ENCODE peak calls at places on chromosomes 4 and X, in six cellular contexts. F is gastrocnemius medialis, B is Peyer's patch, Y is left ventricle myocardium inferior, Z is body of pancreas, M is tibial artery. C is an unnamed sample.
A peak's percentile ranks its signal among the peaks of the same experiment; 100 is the strongest.

GRCh38 chr4:166432125-166432524 is 559.1 kb downstream of the TLL1 start:
- DNase-seq in F (no peak), B (no peak), Y (no peak), Z (no peak), M (no peak), C (no peak)

GRCh38 chrX:31036895-31037294 is 34.9 kb downstream of the FTHL17 start:
- DNase-seq in F (peak; percentile 7), B (no peak), Y (peak; percentile 16), Z (peak; percentile 46), M (peak; percentile 23), C (peak; percentile 58)

GRCh38 chrX:97474933-97475332 is 591.2 kb downstream of the RPA4 start:
- DNase-seq in F (no peak), B (no peak), Y (no peak), Z (no peak), M (no peak), C (no peak)

GRCh38 chrX:150508461-150509367 is 59.7 kb upstream of the MTM1 start:
- DNase-seq in F (peak; percentile 19), B (no peak), Y (peak; percentile 54), Z (peak; percentile 80), M (peak; percentile 77), C (no peak)

GRCh38 chrX:109974906-109975655 is 27.8 kb upstream of the TMEM164 start:
- DNase-seq in F (no peak), B (no peak), Y (no peak), Z (no peak), M (no peak), C (no peak)

GRCh38 chrX:74800062-74800461 is 125.2 kb downstream of the NEXMIF start:
- DNase-seq in F (no peak), B (no peak), Y (no peak), Z (no peak), M (no peak), C (no peak)

GRCh38 chrX:19659929-19660328 is 144.6 kb upstream of the MAP3K15 start:
- DNase-seq in F (no peak), B (no peak), Y (no peak), Z (no peak), M (no peak), C (peak; percentile 27)

GRCh38 chr4:139266583-139267257 is 13.3 kb downstream of the MGARP start:
- DNase-seq in F (peak; percentile 73), B (peak; percentile 85), Y (peak; percentile 76), Z (peak; percentile 34), M (peak; percentile 76), C (peak; percentile 46)

GRCh38 chr4:150315175-150315574 is 236.9 kb downstream of the DCLK2 start:
- DNase-seq in F (no peak), B (no peak), Y (no peak), Z (no peak), M (no peak), C (peak; percentile 32)

GRCh38 chrX:132292753-132293152 is 73.5 kb upstream of the RAP2C start:
- DNase-seq in F (no peak), B (no peak), Y (no peak), Z (no peak), M (no peak), C (peak; percentile 63)

GRCh38 chr4:91113130-91113706 is 986.0 kb downstream of the CCSER1 start:
- DNase-seq in F (no peak), B (no peak), Y (no peak), Z (no peak), M (no peak), C (peak; percentile 16)

GRCh38 chrX:115579786-115580294 is 18.9 kb downstream of the PLS3 start:
- DNase-seq in F (no peak), B (no peak), Y (no peak), Z (no peak), M (no peak), C (peak; percentile 77)
- H3K4me1 ChIP-seq in F (peaks cover 9% of the 10 kb centered on the region), B (no peaks in the 10 kb centered on the region), Y (peaks cover 46% of the 10 kb centered on the region), Z (peaks cover 8% of the 10 kb centered on the region), M (peaks cover 76% of the 10 kb centered on the region), C (peaks cover 37% of the 10 kb centered on the region)

GRCh38 chrX:68852046-68852445 is 23.2 kb downstream of the EFNB1 start:
- DNase-seq in F (no peak), B (no peak), Y (no peak), Z (no peak), M (no peak), C (no peak)

GRCh38 chrX:68848189-68848940 is 19.5 kb downstream of the EFNB1 start:
- DNase-seq in F (no peak), B (no peak), Y (no peak), Z (no peak), M (no peak), C (no peak)

GRCh38 chrX:68853665-68854251 is 24.9 kb downstream of the EFNB1 start:
- DNase-seq in F (no peak), B (no peak), Y (no peak), Z (no peak), M (no peak), C (no peak)

GRCh38 chrX:68847172-68847571 is 18.4 kb downstream of the EFNB1 start:
- DNase-seq in F (no peak), B (no peak), Y (no peak), Z (no peak), M (no peak), C (no peak)

GRCh38 chrX:68851082-68851481 is 22.3 kb downstream of the EFNB1 start:
- DNase-seq in F (no peak), B (no peak), Y (no peak), Z (no peak), M (no peak), C (no peak)
- H3K4me1 ChIP-seq in F (no peaks in the 10 kb centered on the region), B (no peaks in the 10 kb centered on the region), Y (no peaks in the 10 kb centered on the region), Z (no peaks in the 10 kb centered on the region), M (peaks cover 8% of the 10 kb centered on the region), C (no peaks in the 10 kb centered on the region)

GRCh38 chr4:183110244-183110643 is 11.2 kb downstream of the WWC2 start:
- DNase-seq in F (no peak), B (no peak), Y (no peak), Z (no peak), M (no peak), C (no peak)
- H3K4me1 ChIP-seq in F (no peaks in the 10 kb centered on the region), B (no peaks in the 10 kb centered on the region), Y (peaks cover 29% of the 10 kb centered on the region), Z (peaks cover 45% of the 10 kb centered on the region), M (peaks cover 27% of the 10 kb centered on the region), C (peaks cover 11% of the 10 kb centered on the region)

GRCh38 chr4:1082215-1083182 is 30.9 kb downstream of the RNF212 start:
- DNase-seq in F (peak; percentile 37), B (no peak), Y (peak; percentile 26), Z (peak; percentile 92), M (peak; percentile 72), C (peak; percentile 26)

GRCh38 chr4:1080961-1081688 is 32.2 kb downstream of the RNF212 start:
- DNase-seq in F (no peak), B (no peak), Y (no peak), Z (no peak), M (no peak), C (peak; percentile 10)

GRCh38 chr4:1079711-1080265 is 33.6 kb downstream of the RNF212 start:
- DNase-seq in F (no peak), B (no peak), Y (no peak), Z (no peak), M (no peak), C (no peak)

GRCh38 chr4:1080432-1080831 is 32.9 kb downstream of the RNF212 start:
- DNase-seq in F (no peak), B (no peak), Y (no peak), Z (no peak), M (no peak), C (no peak)

GRCh38 chr4:1081689-1082040 is 31.7 kb downstream of the RNF212 start:
- DNase-seq in F (no peak), B (no peak), Y (no peak), Z (no peak), M (no peak), C (no peak)
- H3K4me1 ChIP-seq in F (no peaks in the 10 kb centered on the region), B (no peaks in the 10 kb centered on the region), Y (no peaks in the 10 kb centered on the region), Z (peaks cover 22% of the 10 kb centered on the region), M (no peaks in the 10 kb centered on the region), C (no peaks in the 10 kb centered on the region)

GRCh38 chr4:94455081-94455480 is 3.3 kb downstream of the PDLIM5 start:
- DNase-seq in F (peak; percentile 86), B (no peak), Y (peak; percentile 58), Z (peak; percentile 81), M (peak; percentile 82), C (peak; percentile 45)
- H3K4me1 ChIP-seq in F (peaks cover 30% of the 10 kb centered on the region), B (no peaks in the 10 kb centered on the region), Y (peaks cover 85% of the 10 kb centered on the region), Z (peaks cover 49% of the 10 kb centered on the region), M (peaks cover 76% of the 10 kb centered on the region), C (peaks cover 39% of the 10 kb centered on the region)

DNA sequence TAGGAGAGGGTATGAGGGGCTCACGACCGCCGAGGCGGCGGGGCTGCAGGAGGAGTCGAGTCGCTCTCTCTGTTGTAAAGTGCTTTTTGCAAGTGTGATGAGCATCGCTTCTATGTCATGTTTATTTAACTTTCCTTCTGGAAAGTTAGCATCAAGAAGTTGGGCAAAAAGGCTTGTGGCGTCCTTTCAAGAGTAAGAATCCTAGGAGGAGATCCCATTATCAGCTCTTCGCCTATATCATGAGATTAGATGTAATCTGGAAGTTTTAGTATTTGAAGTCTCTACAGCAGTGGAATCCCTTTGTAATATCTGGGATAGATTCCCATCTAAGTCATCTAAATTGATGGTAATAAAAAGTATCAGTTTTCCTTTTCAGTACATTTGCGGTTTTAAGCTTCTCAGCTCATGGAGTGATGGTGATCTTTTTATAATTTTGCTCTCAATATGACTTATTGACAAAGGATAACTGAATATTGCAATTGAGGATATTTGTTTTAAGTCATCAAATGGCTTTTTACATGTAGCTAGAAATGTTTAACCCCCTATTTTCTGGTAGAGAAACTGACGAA is 1.7 kb downstream of the GALNT7 start:
- DNase-seq in F (no peak), B (no peak), Y (no peak), Z (no peak), M (no peak), C (peak; percentile 59)
- H3K4me1 ChIP-seq in F (peaks cover 9% of the 10 kb centered on the region), B (no peaks in the 10 kb centered on the region), Y (peaks cover 25% of the 10 kb centered on the region), Z (peaks cover 38% of the 10 kb centered on the region), M (peaks cover 23% of the 10 kb centered on the region), C (peaks cover 45% of the 10 kb centered on the region)

DNA sequence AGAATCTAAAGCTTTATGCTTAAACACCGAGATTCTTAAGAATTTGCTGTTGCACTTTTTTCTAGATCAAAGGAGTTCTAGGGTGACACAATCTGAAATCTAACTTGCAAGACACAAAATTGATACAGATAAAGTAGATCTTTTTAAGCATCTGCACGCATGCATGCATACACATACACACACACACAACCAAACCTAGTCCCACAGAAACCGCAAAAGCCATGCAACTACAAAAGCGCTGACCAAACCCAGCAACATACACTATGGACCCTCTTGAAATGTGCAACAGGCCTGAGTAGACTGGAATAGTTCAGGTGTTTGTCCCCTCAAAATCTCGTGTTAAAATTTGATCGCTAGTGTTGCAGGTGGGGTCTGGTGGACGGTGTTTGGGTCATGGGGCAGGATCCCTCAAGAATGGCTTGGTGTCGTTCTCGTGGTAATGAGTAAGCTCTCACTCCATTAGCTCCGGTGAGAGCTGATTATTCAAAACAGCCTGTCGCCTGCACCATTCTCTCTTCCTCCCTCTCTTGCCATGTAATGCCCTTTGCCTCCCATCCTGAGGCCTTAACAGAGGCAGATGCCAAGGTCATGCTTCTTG is 52.7 kb downstream of the IRF2 start:
- DNase-seq in F (no peak), B (peak; percentile 32), Y (no peak), Z (no peak), M (no peak), C (no peak)
- H3K4me1 ChIP-seq in F (peaks cover 34% of the 10 kb centered on the region), B (no peaks in the 10 kb centered on the region), Y (peaks cover 78% of the 10 kb centered on the region), Z (no peaks in the 10 kb centered on the region), M (peaks cover 5% of the 10 kb centered on the region), C (peaks cover 21% of the 10 kb centered on the region)